ENCODE peak calls at places on chromosomes 6 and 20, in eight cellular contexts. F is GM12865; H is ovary; D is smooth muscle cell of the brain vasculature; I is stomach; T is stimulated activated CD4-positive, alpha-beta T cell treated with anti-CD3 and anti-CD28 coated beads, Interleukin-4, amount 100 ng/mL, for 1 hour; M is GM23338; O is activated CD8-positive, alpha-beta memory T cell treated with anti-CD3 and anti-CD28 coated beads for 24 hours. R is an unnamed sample.

GRCh38 chr20:44959082-44959895 is 908 bp downstream of the TOMM34 start:
- DNase-seq in H (no peak), O (peak), I (no peak), T (peak), F (peak), D (no peak), M (peak), R (no peak)

GRCh38 chr20:60206259-60206658 is 248.0 kb downstream of the CDH26 start:
- DNase-seq in T (no peak), F (no peak), D (peak), I (no peak), M (peak), H (no peak), O (no peak), R (no peak)

GRCh38 chr6:28922841-28923317 is 906 bp downstream of the TRIM27 start:
- DNase-seq in F (peak), I (peak), H (peak), M (peak), O (peak), D (no peak), T (peak), R (peak)

GRCh38 chr6:66930559-66931290 is 1223.7 kb upstream of the EYS start:
- DNase-seq in F (no peak), I (no peak), D (no peak), T (no peak), O (no peak), M (no peak), H (no peak), R (no peak)

GRCh38 chr20:18443841-18444240 is 23.0 kb downstream of the DZANK1 start:
- DNase-seq in I (no peak), H (no peak), M (no peak), O (no peak), F (no peak), D (no peak), T (no peak), R (no peak)

GRCh38 chr6:167649486-167649885 is 177.2 kb upstream of the AFDN start:
- DNase-seq in D (no peak), M (no peak), F (no peak), O (no peak), T (no peak), I (no peak), H (no peak), R (no peak)

GRCh38 chr6:35047265-35048011 is 93.7 kb downstream of the TCP11 start:
- DNase-seq in I (no peak), M (no peak), O (no peak), F (no peak), T (no peak), H (no peak), D (no peak), R (no peak)

GRCh38 chr20:46838002-46838401 is 56.6 kb upstream of the EYA2 start:
- DNase-seq in O (no peak), F (no peak), T (no peak), M (peak), I (no peak), H (no peak), D (no peak), R (no peak)

GRCh38 chr6:43491750-43492661 is 14.6 kb downstream of the TJAP1 start:
- DNase-seq in M (no peak), H (peak), D (peak), T (no peak), I (peak), O (no peak), F (no peak), R (no peak)

GRCh38 chr6:132122176-132122575 is 171.0 kb upstream of the CCN2 start:
- DNase-seq in F (no peak), H (no peak), I (no peak), M (no peak), T (no peak), O (no peak), D (no peak), R (no peak)

GRCh38 chr6:14059791-14060436 is 57.7 kb upstream of the CD83 start:
- DNase-seq in I (peak), F (no peak), T (no peak), D (no peak), O (no peak), H (no peak), M (no peak), R (peak)

GRCh38 chr20:21289651-21290050 is 13.5 kb upstream of the XRN2 start:
- DNase-seq in D (no peak), T (no peak), O (no peak), I (no peak), H (no peak), M (no peak), F (no peak), R (no peak)

GRCh38 chr6:101296184-101296583 is 97.3 kb upstream of the GRIK2 start:
- DNase-seq in M (no peak), O (no peak), F (no peak), D (no peak), H (no peak), I (no peak), T (no peak), R (no peak)

GRCh38 chr6:166958926-166959861 is 2.8 kb upstream of the RNASET2 start:
- DNase-seq in D (no peak), T (no peak), F (peak), H (no peak), M (no peak), O (peak), I (no peak), R (peak)

GRCh38 chr6:83417880-83418663 is 12.8 kb downstream of the ME1 start:
- DNase-seq in O (no peak), I (no peak), H (no peak), D (peak), F (peak), T (no peak), M (peak), R (no peak)

GRCh38 chr20:62723768-62724420 is 15.3 kb downstream of the NTSR1 start:
- DNase-seq in H (no peak), F (no peak), T (no peak), D (no peak), M (no peak), O (no peak), I (no peak), R (no peak)

GRCh38 chr6:41278699-41279405 is 7.6 kb downstream of the TREM1 start:
- DNase-seq in D (peak), M (peak), H (no peak), F (peak), O (peak), T (peak), I (peak), R (no peak)

GRCh38 chr6:154882107-154882506 is 113.0 kb upstream of the TIAM2 start:
- DNase-seq in H (no peak), T (no peak), M (no peak), F (no peak), O (no peak), I (no peak), D (no peak), R (no peak)

GRCh38 chr20:38143646-38144554 is 21.2 kb downstream of the TGM2 start:
- DNase-seq in O (no peak), F (no peak), M (no peak), H (no peak), I (peak), T (no peak), D (no peak), R (peak)

GRCh38 chr6:18207438-18207837 is 52.2 kb downstream of the KDM1B start:
- DNase-seq in F (no peak), T (no peak), I (no peak), H (no peak), D (no peak), M (no peak), O (no peak), R (no peak)

GRCh38 chr20:50348118-50348517 is 157.5 kb downstream of the CEBPB start:
- DNase-seq in O (no peak), F (no peak), H (no peak), D (no peak), I (no peak), M (peak), T (no peak), R (no peak)

GRCh38 chr20:6632187-6632586 is 135.3 kb upstream of the BMP2 start:
- DNase-seq in F (peak), H (no peak), I (no peak), O (no peak), D (no peak), M (no peak), T (no peak), R (no peak)

GRCh38 chr20:40866056-40866455 is 162.6 kb upstream of the TOP1 start:
- DNase-seq in H (no peak), F (no peak), T (no peak), D (no peak), I (no peak), O (no peak), M (no peak), R (no peak)

GRCh38 chr6:6694368-6694780 is 105.9 kb downstream of the LY86 start:
- DNase-seq in T (no peak), I (no peak), O (peak), H (no peak), F (no peak), M (peak), D (no peak), R (no peak)

GRCh38 chr6:15062311-15063252 is 183.3 kb upstream of the JARID2 start:
- DNase-seq in M (no peak), D (peak), T (no peak), F (no peak), H (no peak), I (no peak), O (no peak), R (no peak)

GRCh38 chr6:2141644-2142290 is 103.6 kb downstream of the GMDS start:
- DNase-seq in I (no peak), M (peak), D (no peak), H (no peak), T (no peak), F (no peak), O (no peak), R (no peak)

GRCh38 chr20:46545827-46546138 is 4.7 kb downstream of the OCSTAMP start:
- DNase-seq in M (no peak), H (no peak), I (no peak), O (no peak), T (no peak), F (no peak), D (no peak), R (no peak)